ENCODE peak calls at places on chromosomes 6 and 20, in eight cellular contexts. One of them, this sample, is unnamed.

GRCh38 chr6:11744753-11745152 is 33.9 kb downstream of the ADTRP start:
- DNase-seq in cardiac muscle cell: no peak
- DNase-seq in fibroblast of lung: peak; percentile 79
- DNase-seq in right lobe of liver: no peak
- DNase-seq in GM23248: peak; percentile 77
- DNase-seq in OCI-LY7: no peak
- DNase-seq in hepatocyte: peak; percentile 50
- DNase-seq in Panc1: no peak
- DNase-seq in this sample: no peak

GRCh38 chr20:7806831-7807230 is 133.4 kb downstream of the HAO1 start:
- DNase-seq in cardiac muscle cell: no peak
- DNase-seq in fibroblast of lung: no peak
- DNase-seq in right lobe of liver: no peak
- DNase-seq in GM23248: peak; percentile 8
- DNase-seq in OCI-LY7: no peak
- DNase-seq in hepatocyte: no peak
- DNase-seq in Panc1: no peak
- DNase-seq in this sample: no peak

GRCh38 chr6:162151050-162151658 is 576.4 kb downstream of the PRKN start:
- DNase-seq in cardiac muscle cell: no peak
- DNase-seq in fibroblast of lung: peak; percentile 61
- DNase-seq in right lobe of liver: no peak
- DNase-seq in GM23248: peak; percentile 44
- DNase-seq in OCI-LY7: no peak
- DNase-seq in hepatocyte: no peak
- DNase-seq in Panc1: no peak
- DNase-seq in this sample: no peak

GRCh38 chr6:100657678-100658330 is 193.1 kb upstream of the SIM1 start:
- DNase-seq in cardiac muscle cell: no peak
- DNase-seq in fibroblast of lung: peak; percentile 37
- DNase-seq in right lobe of liver: no peak
- DNase-seq in GM23248: peak; percentile 55
- DNase-seq in OCI-LY7: peak; percentile 31
- DNase-seq in hepatocyte: peak; percentile 19
- DNase-seq in Panc1: peak; percentile 48
- DNase-seq in this sample: no peak

GRCh38 chr6:111707773-111708172 is 102.1 kb upstream of the TRAF3IP2 start:
- DNase-seq in cardiac muscle cell: no peak
- DNase-seq in fibroblast of lung: no peak
- DNase-seq in right lobe of liver: no peak
- DNase-seq in GM23248: no peak
- DNase-seq in OCI-LY7: no peak
- DNase-seq in hepatocyte: no peak
- DNase-seq in Panc1: no peak
- DNase-seq in this sample: no peak

GRCh38 chr20:818001-818664 is 15.4 kb upstream of the FAM110A start:
- DNase-seq in cardiac muscle cell: no peak
- DNase-seq in fibroblast of lung: no peak
- DNase-seq in right lobe of liver: no peak
- DNase-seq in GM23248: peak; percentile 37
- DNase-seq in OCI-LY7: no peak
- DNase-seq in hepatocyte: no peak
- DNase-seq in Panc1: no peak
- DNase-seq in this sample: no peak

GRCh38 chr6:164826831-164827468 is 482.5 kb downstream of the C6orf118 start:
- DNase-seq in cardiac muscle cell: peak; percentile 6
- DNase-seq in fibroblast of lung: no peak
- DNase-seq in right lobe of liver: no peak
- DNase-seq in GM23248: no peak
- DNase-seq in OCI-LY7: no peak
- DNase-seq in hepatocyte: no peak
- DNase-seq in Panc1: no peak
- DNase-seq in this sample: no peak

GRCh38 chr6:16338577-16339262 is 100.3 kb downstream of the GMPR start:
- DNase-seq in cardiac muscle cell: peak; percentile 39
- DNase-seq in fibroblast of lung: peak; percentile 99
- DNase-seq in right lobe of liver: no peak
- DNase-seq in GM23248: peak; percentile 100
- DNase-seq in OCI-LY7: no peak
- DNase-seq in hepatocyte: peak; percentile 87
- DNase-seq in Panc1: peak; percentile 72
- DNase-seq in this sample: peak; percentile 25

GRCh38 chr20:46709459-46710148 is at the start of gene SLC2A10:
- DNase-seq in cardiac muscle cell: peak; percentile 71
- DNase-seq in fibroblast of lung: peak; percentile 58
- DNase-seq in right lobe of liver: peak; percentile 81
- DNase-seq in GM23248: peak; percentile 86
- DNase-seq in OCI-LY7: no peak
- DNase-seq in hepatocyte: peak; percentile 86
- DNase-seq in Panc1: no peak
- DNase-seq in this sample: peak; percentile 70

GRCh38 chr6:16819752-16820151 is 58.5 kb upstream of the ATXN1 start:
- DNase-seq in cardiac muscle cell: no peak
- DNase-seq in fibroblast of lung: peak; percentile 52
- DNase-seq in right lobe of liver: no peak
- DNase-seq in GM23248: peak; percentile 34
- DNase-seq in OCI-LY7: no peak
- DNase-seq in hepatocyte: no peak
- DNase-seq in Panc1: peak; percentile 13
- DNase-seq in this sample: no peak

GRCh38 chr6:52610745-52611355 is 34.0 kb upstream of the TRAM2 start:
- DNase-seq in cardiac muscle cell: no peak
- DNase-seq in fibroblast of lung: peak; percentile 58
- DNase-seq in right lobe of liver: no peak
- DNase-seq in GM23248: peak; percentile 80
- DNase-seq in OCI-LY7: no peak
- DNase-seq in hepatocyte: peak; percentile 49
- DNase-seq in Panc1: no peak
- DNase-seq in this sample: no peak

GRCh38 chr6:4066029-4066755 is 12.7 kb downstream of the FAM217A start:
- DNase-seq in cardiac muscle cell: no peak
- DNase-seq in fibroblast of lung: no peak
- DNase-seq in right lobe of liver: no peak
- DNase-seq in GM23248: no peak
- DNase-seq in OCI-LY7: no peak
- DNase-seq in hepatocyte: no peak
- DNase-seq in Panc1: no peak
- DNase-seq in this sample: no peak

GRCh38 chr6:100203391-100203790 is 209.4 kb upstream of the MCHR2 start:
- DNase-seq in cardiac muscle cell: no peak
- DNase-seq in fibroblast of lung: peak; percentile 96
- DNase-seq in right lobe of liver: no peak
- DNase-seq in GM23248: peak; percentile 95
- DNase-seq in OCI-LY7: no peak
- DNase-seq in hepatocyte: peak; percentile 28
- DNase-seq in Panc1: no peak
- DNase-seq in this sample: no peak

GRCh38 chr20:24911461-24911860 is 37.6 kb upstream of the CST7 start:
- DNase-seq in cardiac muscle cell: no peak
- DNase-seq in fibroblast of lung: no peak
- DNase-seq in right lobe of liver: no peak
- DNase-seq in GM23248: no peak
- DNase-seq in OCI-LY7: no peak
- DNase-seq in hepatocyte: no peak
- DNase-seq in Panc1: no peak
- DNase-seq in this sample: no peak

GRCh38 chr20:9099372-9099771 is 30.5 kb downstream of the PLCB4 start:
- DNase-seq in cardiac muscle cell: no peak
- DNase-seq in fibroblast of lung: no peak
- DNase-seq in right lobe of liver: no peak
- DNase-seq in GM23248: no peak
- DNase-seq in OCI-LY7: no peak
- DNase-seq in hepatocyte: no peak
- DNase-seq in Panc1: no peak
- DNase-seq in this sample: no peak

GRCh38 chr20:34729416-34729815 is 25.3 kb downstream of the TP53INP2 start:
- DNase-seq in cardiac muscle cell: no peak
- DNase-seq in fibroblast of lung: no peak
- DNase-seq in right lobe of liver: no peak
- DNase-seq in GM23248: no peak
- DNase-seq in OCI-LY7: no peak
- DNase-seq in hepatocyte: no peak
- DNase-seq in Panc1: no peak
- DNase-seq in this sample: no peak

GRCh38 chr6:88704980-88705379 is 258.4 kb downstream of the RNGTT start:
- DNase-seq in cardiac muscle cell: no peak
- DNase-seq in fibroblast of lung: no peak
- DNase-seq in right lobe of liver: no peak
- DNase-seq in GM23248: no peak
- DNase-seq in OCI-LY7: no peak
- DNase-seq in hepatocyte: no peak
- DNase-seq in Panc1: no peak
- DNase-seq in this sample: no peak

GRCh38 chr6:16683524-16684194 is 77.6 kb downstream of the ATXN1 start:
- DNase-seq in cardiac muscle cell: no peak
- DNase-seq in fibroblast of lung: peak; percentile 81
- DNase-seq in right lobe of liver: peak; percentile 68
- DNase-seq in GM23248: peak; percentile 82
- DNase-seq in OCI-LY7: no peak
- DNase-seq in hepatocyte: no peak
- DNase-seq in Panc1: no peak
- DNase-seq in this sample: no peak

DNA sequence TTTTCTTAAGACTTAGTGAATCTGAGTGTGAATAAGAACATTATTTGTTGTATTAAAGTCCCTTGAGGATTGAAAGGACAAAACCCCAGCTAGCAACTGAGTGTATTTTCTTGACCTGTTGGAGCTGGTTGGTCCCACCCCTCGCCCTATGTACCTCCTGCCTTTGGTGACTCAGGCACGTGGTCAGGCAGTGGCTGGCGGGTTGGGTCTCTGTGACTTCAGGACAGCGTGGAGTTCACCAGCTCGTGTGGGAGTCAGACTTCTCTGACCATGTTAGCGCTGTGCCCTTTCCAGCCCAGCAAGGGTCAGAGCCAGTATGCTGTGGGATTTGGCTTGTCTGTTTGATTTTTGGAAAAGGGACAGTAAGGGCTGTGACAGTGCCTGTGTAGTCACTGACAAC is 93.7 kb downstream of the SSR1 start:
- DNase-seq in cardiac muscle cell: no peak
- DNase-seq in fibroblast of lung: peak; percentile 51
- DNase-seq in right lobe of liver: peak; percentile 96
- DNase-seq in GM23248: peak; percentile 71
- DNase-seq in OCI-LY7: no peak
- DNase-seq in hepatocyte: peak; percentile 37
- DNase-seq in Panc1: no peak
- DNase-seq in this sample: no peak
- H3K4me1 ChIP-seq in cardiac muscle cell: peaks cover 39% of the 10 kb centered on the region
- H3K4me1 ChIP-seq in fibroblast of lung: peaks cover 30% of the 10 kb centered on the region
- H3K4me1 ChIP-seq in right lobe of liver: peaks cover 79% of the 10 kb centered on the region
- H3K4me1 ChIP-seq in GM23248: peaks cover 5% of the 10 kb centered on the region
- H3K4me1 ChIP-seq in OCI-LY7: no peaks in the 10 kb centered on the region
- H3K4me1 ChIP-seq in hepatocyte: no peaks in the 10 kb centered on the region
- H3K4me1 ChIP-seq in Panc1: no peaks in the 10 kb centered on the region
- H3K4me1 ChIP-seq in this sample: no peaks in the 10 kb centered on the region

GRCh38 chr6:43869091-43869710 is 99.2 kb downstream of the VEGFA start:
- DNase-seq in cardiac muscle cell: no peak
- DNase-seq in fibroblast of lung: no peak
- DNase-seq in right lobe of liver: no peak
- DNase-seq in GM23248: no peak
- DNase-seq in OCI-LY7: no peak
- DNase-seq in hepatocyte: no peak
- DNase-seq in Panc1: no peak
- DNase-seq in this sample: no peak
- H3K4me1 ChIP-seq in cardiac muscle cell: peaks cover 61% of the 10 kb centered on the region
- H3K4me1 ChIP-seq in fibroblast of lung: no peaks in the 10 kb centered on the region
- H3K4me1 ChIP-seq in right lobe of liver: no peaks in the 10 kb centered on the region
- H3K4me1 ChIP-seq in GM23248: peaks cover 6% of the 10 kb centered on the region
- H3K4me1 ChIP-seq in OCI-LY7: no peaks in the 10 kb centered on the region
- H3K4me1 ChIP-seq in hepatocyte: peaks cover 11% of the 10 kb centered on the region
- H3K4me1 ChIP-seq in Panc1: no peaks in the 10 kb centered on the region
- H3K4me1 ChIP-seq in this sample: no peaks in the 10 kb centered on the region

GRCh38 chr6:131828080-131828479 is 20.3 kb downstream of the ENPP1 start:
- DNase-seq in cardiac muscle cell: no peak
- DNase-seq in fibroblast of lung: no peak
- DNase-seq in right lobe of liver: no peak
- DNase-seq in GM23248: peak; percentile 86
- DNase-seq in OCI-LY7: no peak
- DNase-seq in hepatocyte: peak; percentile 52
- DNase-seq in Panc1: no peak
- DNase-seq in this sample: no peak

GRCh38 chr6:131831886-131832285 is 24.1 kb downstream of the ENPP1 start:
- DNase-seq in cardiac muscle cell: no peak
- DNase-seq in fibroblast of lung: peak; percentile 58
- DNase-seq in right lobe of liver: no peak
- DNase-seq in GM23248: no peak
- DNase-seq in OCI-LY7: no peak
- DNase-seq in hepatocyte: no peak
- DNase-seq in Panc1: no peak
- DNase-seq in this sample: no peak

GRCh38 chr6:131828946-131829345 is 21.1 kb downstream of the ENPP1 start:
- DNase-seq in cardiac muscle cell: no peak
- DNase-seq in fibroblast of lung: no peak
- DNase-seq in right lobe of liver: no peak
- DNase-seq in GM23248: no peak
- DNase-seq in OCI-LY7: no peak
- DNase-seq in hepatocyte: no peak
- DNase-seq in Panc1: no peak
- DNase-seq in this sample: no peak

GRCh38 chr6:131832363-131832762 is 24.5 kb downstream of the ENPP1 start:
- DNase-seq in cardiac muscle cell: no peak
- DNase-seq in fibroblast of lung: no peak
- DNase-seq in right lobe of liver: no peak
- DNase-seq in GM23248: no peak
- DNase-seq in OCI-LY7: no peak
- DNase-seq in hepatocyte: no peak
- DNase-seq in Panc1: no peak
- DNase-seq in this sample: no peak

GRCh38 chr6:131831392-131831791 is 23.6 kb downstream of the ENPP1 start:
- DNase-seq in cardiac muscle cell: no peak
- DNase-seq in fibroblast of lung: peak; percentile 75
- DNase-seq in right lobe of liver: no peak
- DNase-seq in GM23248: peak; percentile 39
- DNase-seq in OCI-LY7: no peak
- DNase-seq in hepatocyte: no peak
- DNase-seq in Panc1: no peak
- DNase-seq in this sample: no peak
- H3K4me1 ChIP-seq in cardiac muscle cell: peaks cover 8% of the 10 kb centered on the region
- H3K4me1 ChIP-seq in fibroblast of lung: peaks cover 8% of the 10 kb centered on the region
- H3K4me1 ChIP-seq in right lobe of liver: peaks cover 3% of the 10 kb centered on the region
- H3K4me1 ChIP-seq in GM23248: peaks cover 21% of the 10 kb centered on the region
- H3K4me1 ChIP-seq in OCI-LY7: no peaks in the 10 kb centered on the region
- H3K4me1 ChIP-seq in hepatocyte: peaks cover 21% of the 10 kb centered on the region
- H3K4me1 ChIP-seq in Panc1: no peaks in the 10 kb centered on the region
- H3K4me1 ChIP-seq in this sample: no peaks in the 10 kb centered on the region

DNA sequence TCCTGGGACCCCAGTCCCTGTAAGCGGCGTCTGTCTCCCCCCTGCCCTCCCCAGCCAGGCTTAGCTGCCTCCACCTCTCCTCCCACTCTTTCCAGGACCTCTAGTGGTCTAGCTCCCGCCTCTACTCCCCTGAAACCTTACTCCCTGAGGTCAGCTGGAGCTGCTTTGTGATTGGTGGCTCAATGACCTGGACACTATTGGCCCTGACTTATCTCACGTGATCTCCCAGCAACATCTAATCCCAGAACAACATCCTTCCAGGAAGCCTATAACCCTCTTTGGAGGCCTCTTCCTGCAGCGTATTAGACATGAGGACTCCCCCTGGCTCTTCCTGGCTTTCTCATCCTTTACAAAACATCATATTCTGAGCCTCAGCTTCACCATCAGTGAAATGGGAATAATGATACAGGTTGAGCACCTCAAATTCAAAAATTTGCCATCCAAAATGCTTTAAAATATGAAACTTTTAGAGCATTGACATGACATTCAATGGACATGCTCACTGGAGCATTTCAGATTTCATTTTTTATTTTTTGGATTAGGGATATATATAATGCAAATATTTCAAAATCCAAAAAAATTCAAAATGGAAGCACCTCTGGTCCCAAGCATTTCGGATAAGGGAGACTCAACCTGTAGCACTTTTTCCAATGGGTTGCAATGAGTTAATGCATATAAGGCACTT is 16.3 kb upstream of the SRC start:
- DNase-seq in cardiac muscle cell: no peak
- DNase-seq in fibroblast of lung: no peak
- DNase-seq in right lobe of liver: no peak
- DNase-seq in GM23248: no peak
- DNase-seq in OCI-LY7: no peak
- DNase-seq in hepatocyte: no peak
- DNase-seq in Panc1: no peak
- DNase-seq in this sample: no peak
- H3K4me1 ChIP-seq in cardiac muscle cell: peaks cover 13% of the 10 kb centered on the region
- H3K4me1 ChIP-seq in fibroblast of lung: peaks cover 8% of the 10 kb centered on the region
- H3K4me1 ChIP-seq in right lobe of liver: no peaks in the 10 kb centered on the region
- H3K4me1 ChIP-seq in GM23248: peaks cover 21% of the 10 kb centered on the region
- H3K4me1 ChIP-seq in OCI-LY7: no peaks in the 10 kb centered on the region
- H3K4me1 ChIP-seq in hepatocyte: peaks cover 8% of the 10 kb centered on the region
- H3K4me1 ChIP-seq in Panc1: no peaks in the 10 kb centered on the region
- H3K4me1 ChIP-seq in this sample: peaks cover 14% of the 10 kb centered on the region